ENCODE peak calls at places on chromosomes 1 and 21, in four cellular contexts. One of them, this sample, is unnamed.

GRCh38 chr1:233863901-233864545 is 40.5 kb upstream of the SLC35F3 start:
- DNase-seq in A549: no peak
- DNase-seq in sigmoid colon: no peak
- DNase-seq in ovary: no peak
- DNase-seq in this sample: no peak

GRCh38 chr1:86259390-86259789 is 102.8 kb upstream of the COL24A1 start:
- DNase-seq in sigmoid colon: no peak
- DNase-seq in ovary: no peak
- DNase-seq in A549: peak
- DNase-seq in this sample: no peak

GRCh38 chr21:38683222-38683621 is 122.5 kb upstream of the ETS2 start:
- DNase-seq in sigmoid colon: no peak
- DNase-seq in A549: no peak
- DNase-seq in ovary: no peak
- DNase-seq in this sample: no peak

GRCh38 chr1:59142663-59143487 is 154.0 kb upstream of the FGGY start:
- DNase-seq in A549: peak
- DNase-seq in ovary: no peak
- DNase-seq in sigmoid colon: no peak
- DNase-seq in this sample: no peak

GRCh38 chr1:228315484-228315944 is 91.1 kb downstream of the TRIM11 start:
- DNase-seq in A549: no peak
- DNase-seq in ovary: peak
- DNase-seq in sigmoid colon: peak
- DNase-seq in this sample: no peak

GRCh38 chr1:46611691-46612221 is 4.9 kb downstream of the MOB3C start:
- DNase-seq in A549: peak
- DNase-seq in ovary: no peak
- DNase-seq in sigmoid colon: peak
- DNase-seq in this sample: no peak

GRCh38 chr1:196136396-196136795 is 471.8 kb downstream of the KCNT2 start:
- DNase-seq in sigmoid colon: no peak
- DNase-seq in ovary: no peak
- DNase-seq in A549: no peak
- DNase-seq in this sample: no peak

GRCh38 chr1:118250232-118250631 is 65.2 kb upstream of the SPAG17 start:
- DNase-seq in A549: no peak
- DNase-seq in ovary: no peak
- DNase-seq in sigmoid colon: no peak
- DNase-seq in this sample: no peak

GRCh38 chr1:43464840-43465693 is 11.3 kb upstream of the HYI start:
- DNase-seq in ovary: no peak
- DNase-seq in A549: no peak
- DNase-seq in sigmoid colon: no peak
- DNase-seq in this sample: no peak

GRCh38 chr1:156476501-156477298 is 23.9 kb downstream of the MEF2D start:
- DNase-seq in sigmoid colon: peak
- DNase-seq in ovary: peak
- DNase-seq in A549: peak
- DNase-seq in this sample: no peak

GRCh38 chr1:10170362-10170665 is 40.1 kb upstream of the KIF1B start:
- DNase-seq in A549: no peak
- DNase-seq in sigmoid colon: no peak
- DNase-seq in ovary: no peak
- DNase-seq in this sample: no peak

GRCh38 chr1:24149854-24150227 is 6.9 kb upstream of the IL22RA1 start:
- DNase-seq in ovary: no peak
- DNase-seq in sigmoid colon: no peak
- DNase-seq in A549: peak
- DNase-seq in this sample: peak

GRCh38 chr1:152252157-152252556 is 28.2 kb upstream of the HRNR start:
- DNase-seq in ovary: no peak
- DNase-seq in A549: no peak
- DNase-seq in sigmoid colon: no peak
- DNase-seq in this sample: no peak

GRCh38 chr1:222861057-222861456 is 46.2 kb downstream of the DISP1 start:
- DNase-seq in ovary: no peak
- DNase-seq in sigmoid colon: no peak
- DNase-seq in A549: no peak
- DNase-seq in this sample: no peak

GRCh38 chr21:43190544-43191340 is 21.9 kb downstream of the CRYAA start:
- DNase-seq in ovary: no peak
- DNase-seq in sigmoid colon: peak
- DNase-seq in A549: no peak
- DNase-seq in this sample: no peak

GRCh38 chr21:28758042-28758882 is 234.4 kb downstream of the LTN1 start:
- DNase-seq in sigmoid colon: no peak
- DNase-seq in A549: no peak
- DNase-seq in ovary: no peak
- DNase-seq in this sample: no peak

GRCh38 chr21:18803624-18804023 is 400.0 kb upstream of the TMPRSS15 start:
- DNase-seq in ovary: no peak
- DNase-seq in sigmoid colon: no peak
- DNase-seq in A549: no peak
- DNase-seq in this sample: no peak

GRCh38 chr1:98017184-98017583 is 96.3 kb upstream of the DPYD start:
- DNase-seq in A549: no peak
- DNase-seq in sigmoid colon: no peak
- DNase-seq in ovary: no peak
- DNase-seq in this sample: no peak

GRCh38 chr1:223628233-223628632 is 37.3 kb downstream of the CAPN8 start:
- DNase-seq in A549: peak
- DNase-seq in ovary: peak
- DNase-seq in sigmoid colon: no peak
- DNase-seq in this sample: peak

GRCh38 chr1:150513275-150513885 is 2.2 kb upstream of the FALEC start:
- DNase-seq in ovary: no peak
- DNase-seq in sigmoid colon: no peak
- DNase-seq in A549: no peak
- DNase-seq in this sample: no peak

GRCh38 chr1:38964140-38964548 is 22.5 kb upstream of the RHBDL2 start:
- DNase-seq in sigmoid colon: no peak
- DNase-seq in A549: peak
- DNase-seq in ovary: no peak
- DNase-seq in this sample: no peak

GRCh38 chr1:17281775-17282181 is 26.2 kb upstream of the PADI4 start:
- DNase-seq in ovary: no peak
- DNase-seq in sigmoid colon: peak
- DNase-seq in A549: no peak
- DNase-seq in this sample: no peak

GRCh38 chr1:17852383-17852782 is 97.2 kb downstream of the ACTL8 start:
- DNase-seq in A549: no peak
- DNase-seq in sigmoid colon: no peak
- DNase-seq in ovary: no peak
- DNase-seq in this sample: no peak

GRCh38 chr1:43123031-43123430 is 49.1 kb downstream of the EBNA1BP2 start:
- DNase-seq in sigmoid colon: no peak
- DNase-seq in ovary: no peak
- DNase-seq in A549: no peak
- DNase-seq in this sample: no peak

GRCh38 chr1:27603320-27603961 is 503 bp downstream of the AHDC1 start:
- DNase-seq in sigmoid colon: no peak
- DNase-seq in ovary: peak
- DNase-seq in A549: no peak
- DNase-seq in this sample: peak

GRCh38 chr1:114397601-114398000 is 113.4 kb downstream of the TRIM33 start:
- DNase-seq in sigmoid colon: no peak
- DNase-seq in A549: no peak
- DNase-seq in ovary: no peak
- DNase-seq in this sample: no peak
- H3K4me3 ChIP-seq in sigmoid colon: no peak
- H3K4me3 ChIP-seq in A549: no peak
- H3K4me3 ChIP-seq in ovary: no peak
- H3K4me3 ChIP-seq in this sample: no peak

GRCh38 chr1:153805042-153805745 is 30.0 kb downstream of the SLC27A3 start:
- DNase-seq in A549: peak
- DNase-seq in ovary: no peak
- DNase-seq in sigmoid colon: no peak
- DNase-seq in this sample: peak
- TF ChIP-seq EP300 in A549: no peak
- TF ChIP-seq EP300 in ovary: no peak
- TF ChIP-seq EP300 in sigmoid colon: no peak
- TF ChIP-seq EP300 in this sample: no peak

GRCh38 chr1:21618059-21618458 is 51.1 kb downstream of the RAP1GAP start:
- DNase-seq in sigmoid colon: no peak
- DNase-seq in A549: no peak
- DNase-seq in ovary: no peak
- DNase-seq in this sample: no peak

GRCh38 chr1:21620011-21620410 is 49.1 kb downstream of the RAP1GAP start:
- DNase-seq in ovary: peak
- DNase-seq in sigmoid colon: no peak
- DNase-seq in A549: no peak
- DNase-seq in this sample: no peak

GRCh38 chr1:21620461-21620860 is 48.7 kb downstream of the RAP1GAP start:
- DNase-seq in ovary: no peak
- DNase-seq in sigmoid colon: no peak
- DNase-seq in A549: no peak
- DNase-seq in this sample: no peak

GRCh38 chr1:21621051-21621450 is 48.1 kb downstream of the RAP1GAP start:
- DNase-seq in sigmoid colon: no peak
- DNase-seq in ovary: no peak
- DNase-seq in A549: no peak
- DNase-seq in this sample: no peak

DNA sequence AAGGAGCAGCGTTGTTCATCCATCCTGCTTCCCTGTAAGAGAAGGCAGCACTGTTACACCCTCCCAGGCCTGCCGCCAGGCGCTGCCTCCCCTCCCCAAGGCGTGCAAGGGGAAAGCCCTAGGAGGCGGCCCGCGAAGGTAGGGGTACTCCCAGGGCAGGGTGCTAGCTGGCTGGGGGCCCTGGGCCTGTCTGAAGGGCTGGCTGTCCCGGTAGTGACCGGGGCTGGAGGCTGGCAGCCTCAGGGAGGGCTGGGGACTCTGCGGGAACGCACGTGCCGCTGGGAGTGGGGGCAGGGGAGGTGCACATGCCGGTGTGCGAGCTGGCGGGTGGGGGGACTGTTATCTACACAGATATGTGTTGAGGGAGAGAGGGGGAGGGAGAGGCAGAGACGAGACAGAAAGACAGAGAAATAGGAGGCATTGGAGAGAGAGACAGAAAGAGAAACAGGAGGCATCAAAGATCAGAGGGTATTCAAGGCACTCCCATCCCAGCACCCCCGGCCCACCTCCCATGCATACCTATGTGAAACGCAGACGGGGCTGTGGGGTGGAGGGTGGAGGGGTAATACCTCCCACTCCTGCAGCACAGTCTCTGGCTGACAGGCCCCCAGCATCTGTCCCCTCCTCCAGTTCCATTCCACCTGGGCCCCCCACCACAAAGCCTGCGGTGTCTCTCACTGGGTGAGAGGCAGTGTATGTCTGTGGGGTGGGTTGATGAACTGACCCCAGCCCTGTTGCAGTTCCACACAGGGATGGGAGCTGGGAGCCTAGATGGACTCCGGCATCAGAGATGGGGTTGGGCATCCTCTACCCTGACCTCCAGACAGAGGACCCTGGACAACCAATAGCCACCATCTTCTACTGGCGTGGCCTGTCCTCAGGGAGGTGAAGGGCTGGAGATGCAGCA is 49.9 kb downstream of the RAP1GAP start:
- DNase-seq in A549: no peak
- DNase-seq in ovary: peak
- DNase-seq in sigmoid colon: no peak
- DNase-seq in this sample: no peak
- H3K4me3 ChIP-seq in A549: no peak
- H3K4me3 ChIP-seq in ovary: no peak
- H3K4me3 ChIP-seq in sigmoid colon: no peak
- H3K4me3 ChIP-seq in this sample: no peak

DNA sequence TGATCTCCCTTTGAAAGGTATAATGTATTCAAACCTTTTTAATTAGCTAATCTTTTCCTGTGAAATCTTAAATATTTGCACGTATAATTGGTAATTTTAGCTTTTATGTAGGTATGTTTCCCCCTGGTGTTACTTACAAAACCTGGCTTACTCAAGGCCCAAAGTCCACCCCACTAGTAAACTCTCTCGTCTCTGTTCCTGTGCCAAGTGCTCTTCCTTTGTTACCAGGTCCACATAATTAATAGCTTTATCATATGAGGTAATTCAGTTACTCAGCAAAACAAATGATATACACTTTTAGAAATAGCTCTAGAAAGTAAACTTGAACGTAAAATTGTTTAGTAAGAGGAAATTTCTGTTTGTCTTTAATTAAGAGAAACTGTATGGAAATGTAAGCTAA is 36.7 kb downstream of the NFIA start:
- DNase-seq in A549: peak
- DNase-seq in ovary: no peak
- DNase-seq in sigmoid colon: no peak
- DNase-seq in this sample: no peak
- TF ChIP-seq EP300 in A549: no peak
- TF ChIP-seq EP300 in ovary: no peak
- TF ChIP-seq EP300 in sigmoid colon: no peak
- TF ChIP-seq EP300 in this sample: no peak

DNA sequence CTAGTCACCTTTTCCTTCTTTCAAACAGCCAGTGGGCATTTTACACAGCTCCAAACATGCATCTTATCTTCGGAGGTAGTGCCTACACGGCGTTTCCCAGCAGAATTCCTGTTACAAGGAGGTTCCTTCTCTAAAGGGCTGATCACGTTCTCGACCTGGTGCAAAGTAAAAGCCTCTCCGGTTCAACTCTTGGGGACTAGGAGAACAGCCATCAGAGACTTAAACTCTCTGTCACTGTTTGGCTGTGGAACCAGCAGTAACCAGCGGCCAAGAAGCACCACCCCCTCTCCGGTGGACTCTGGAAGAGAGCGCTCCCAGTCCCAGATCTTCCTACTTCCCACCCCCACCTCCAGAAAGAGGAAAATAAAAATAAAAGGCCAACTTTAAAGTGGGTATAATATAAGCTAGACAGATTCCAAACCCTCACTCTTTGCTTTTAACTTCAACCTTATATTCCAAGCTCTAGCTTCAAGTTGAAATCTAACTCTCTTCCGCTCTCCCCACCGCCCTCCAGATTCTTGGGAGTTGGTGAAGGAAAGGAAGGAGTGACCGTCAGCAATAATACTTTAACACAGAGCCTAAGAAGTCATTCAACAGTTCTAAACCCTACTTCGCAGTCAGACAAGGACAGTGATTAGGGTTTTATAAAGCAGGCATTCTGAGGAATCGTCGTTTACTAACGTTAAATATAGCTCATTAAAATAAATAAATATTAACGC is 2.9 kb downstream of the BRINP3 start:
- DNase-seq in ovary: no peak
- DNase-seq in A549: no peak
- DNase-seq in sigmoid colon: no peak
- DNase-seq in this sample: peak
- H3K4me3 ChIP-seq in ovary: peak
- H3K4me3 ChIP-seq in A549: peak
- H3K4me3 ChIP-seq in sigmoid colon: no peak
- H3K4me3 ChIP-seq in this sample: peak

GRCh38 chr1:73914994-73915393 is 283.0 kb downstream of the LRRIQ3 start:
- DNase-seq in sigmoid colon: no peak
- DNase-seq in A549: no peak
- DNase-seq in ovary: no peak
- DNase-seq in this sample: no peak
- TF ChIP-seq EP300 in sigmoid colon: no peak
- TF ChIP-seq EP300 in A549: no peak
- TF ChIP-seq EP300 in ovary: no peak
- TF ChIP-seq EP300 in this sample: no peak